ENCODE peak calls at places on chromosomes 2 and 18, in seven cellular contexts. I is neural crest cell, Z is mucosa of descending colon, P is heart left ventricle, C is WTC11, G is tibial artery, O is cardiac muscle cell. R is an unnamed sample.
A peak's percentile ranks its signal among the peaks of the same experiment; 100 is the strongest.

GRCh38 chr2:60515751-60516226 is 37.7 kb downstream of the BCL11A start:
- DNase-seq in C (no peak), P (no peak), I (no peak), G (no peak), O (peak; percentile 75), Z (no peak), R (no peak)

GRCh38 chr18:57231846-57232245 is 85.0 kb downstream of the BOD1L2 start:
- DNase-seq in O (no peak), I (no peak), C (no peak), P (no peak), G (no peak), Z (no peak), R (no peak)

GRCh38 chr2:31049264-31049663 is 89.0 kb downstream of the GALNT14 start:
- DNase-seq in O (no peak), I (no peak), P (no peak), C (no peak), G (no peak), Z (no peak), R (no peak)

GRCh38 chr2:64201086-64201627 is 56.9 kb upstream of the PELI1 start:
- DNase-seq in C (no peak), G (no peak), P (no peak), O (peak; percentile 41), I (no peak), Z (no peak), R (no peak)

GRCh38 chr2:70995227-70995729 is 605 bp upstream of the TEX261 start:
- DNase-seq in I (no peak), O (peak; percentile 28), G (peak; percentile 63), C (peak; percentile 54), Z (peak; percentile 63), P (no peak), R (no peak)

GRCh38 chr2:224268441-224268840 is 133.5 kb downstream of the FAM124B start:
- DNase-seq in I (no peak), C (no peak), P (no peak), O (peak; percentile 91), G (no peak), Z (no peak), R (no peak)

GRCh38 chr2:68775272-68775847 is 40.7 kb downstream of the ARHGAP25 start:
- DNase-seq in O (no peak), Z (no peak), C (no peak), I (no peak), G (no peak), P (no peak), R (no peak)

GRCh38 chr2:231611273-231612198 is 18.9 kb downstream of the TEX44 start:
- DNase-seq in C (peak; percentile 63), P (no peak), O (peak; percentile 44), I (no peak), G (peak; percentile 82), Z (no peak), R (no peak)

GRCh38 chr2:241949736-241950412 is 80.3 kb downstream of the RTP5 start:
- DNase-seq in G (peak; percentile 41), C (no peak), O (no peak), I (no peak), P (no peak), Z (no peak), R (no peak)

GRCh38 chr2:153386481-153386891 is 92.1 kb downstream of the RPRM start:
- DNase-seq in O (no peak), G (no peak), P (no peak), I (no peak), Z (no peak), C (no peak), R (no peak)

GRCh38 chr2:41853427-41854191 is 194.2 kb upstream of the PKDCC start:
- DNase-seq in C (peak; percentile 70), I (peak; percentile 73), P (no peak), G (no peak), Z (peak; percentile 79), O (peak; percentile 73), R (no peak)

GRCh38 chr2:100781009-100781325 is 39.0 kb upstream of the NPAS2 start:
- DNase-seq in P (no peak), Z (no peak), C (no peak), I (no peak), G (no peak), O (no peak), R (no peak)

GRCh38 chr2:227509824-227510619 is 38.1 kb downstream of the AGFG1 start:
- DNase-seq in O (peak; percentile 29), Z (no peak), C (no peak), G (no peak), P (no peak), I (no peak), R (no peak)

GRCh38 chr18:73487956-73488355 is 620.2 kb upstream of the NETO1 start:
- DNase-seq in O (peak; percentile 3), P (no peak), I (no peak), G (no peak), Z (no peak), C (no peak), R (no peak)

GRCh38 chr2:54936766-54937165 is 113.5 kb downstream of the RTN4 start:
- DNase-seq in Z (no peak), O (no peak), P (no peak), G (no peak), I (no peak), C (no peak), R (no peak)

GRCh38 chr2:30927561-30928075 is 120.4 kb upstream of the CAPN13 start:
- DNase-seq in I (no peak), C (no peak), G (peak; percentile 4), P (no peak), Z (no peak), O (no peak), R (no peak)

GRCh38 chr2:240135706-240136012 is 446 bp downstream of the COPS9 start:
- DNase-seq in Z (no peak), G (no peak), O (no peak), I (no peak), P (no peak), C (no peak), R (no peak)

GRCh38 chr2:214244847-214245246 is 166.0 kb upstream of the VWC2L start:
- DNase-seq in G (no peak), O (no peak), Z (no peak), C (no peak), I (no peak), P (no peak), R (no peak)

GRCh38 chr2:105560157-105560556 is 161.3 kb upstream of the FHL2 start:
- DNase-seq in I (no peak), C (no peak), Z (no peak), O (no peak), P (no peak), G (no peak), R (no peak)

GRCh38 chr2:208256192-208256782 is 1.4 kb upstream of the IDH1 start:
- DNase-seq in C (no peak), O (no peak), I (no peak), P (no peak), G (no peak), Z (no peak), R (no peak)
- TF ChIP-seq CTCF in C (no peak), O (peak; percentile 16), I (peak; percentile 27), P (no peak), G (no peak), Z (no peak), R (no peak)

GRCh38 chr2:216807861-216808272 is 52.0 kb downstream of the TNP1 start:
- DNase-seq in I (no peak), G (no peak), C (no peak), O (peak; percentile 2), P (no peak), Z (no peak), R (no peak)

GRCh38 chr2:216804357-216805350 is 55.2 kb downstream of the TNP1 start:
- DNase-seq in Z (no peak), O (no peak), G (no peak), I (no peak), C (no peak), P (no peak), R (no peak)

GRCh38 chr2:216808805-216809425 is 50.9 kb downstream of the TNP1 start:
- DNase-seq in I (no peak), G (no peak), P (no peak), O (no peak), Z (no peak), C (no peak), R (no peak)

DNA sequence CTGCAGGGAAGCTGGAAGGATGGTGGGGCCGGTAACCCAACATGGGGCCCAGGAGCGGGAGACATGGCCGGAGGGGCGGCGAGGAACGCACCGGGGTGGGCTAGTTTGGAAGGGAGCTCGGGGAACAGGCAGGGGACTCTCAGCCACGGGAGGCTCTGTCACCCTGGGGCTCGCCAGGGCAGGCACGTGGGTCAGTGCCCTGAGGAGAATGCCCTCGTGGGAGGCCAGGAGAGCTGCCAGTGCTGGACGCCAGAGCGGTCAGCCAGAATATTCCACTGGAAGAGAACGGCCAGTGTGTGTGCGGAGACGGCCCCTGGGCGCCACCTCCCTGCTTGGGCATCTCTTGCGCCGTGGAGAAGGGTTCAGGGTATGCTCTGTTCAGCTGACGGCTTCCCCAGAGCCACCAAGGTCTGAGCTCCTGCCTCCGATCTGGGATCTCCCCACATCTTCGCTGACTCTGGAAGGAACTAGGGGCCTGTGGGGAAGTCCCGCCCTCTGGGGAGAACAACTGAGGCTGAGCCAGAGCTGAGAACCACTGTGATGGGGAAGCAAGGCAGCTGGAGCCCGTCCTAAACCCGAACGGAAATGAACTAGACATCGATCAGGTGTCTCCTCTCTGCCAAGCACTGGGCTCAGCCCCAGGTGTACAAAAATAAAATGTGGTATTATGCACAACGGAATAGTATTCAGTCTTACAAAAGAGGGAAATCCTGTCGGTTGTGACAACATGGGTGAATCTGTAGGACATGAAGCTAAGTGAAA is 49.3 kb downstream of the TNP1 start:
- DNase-seq in I (no peak), Z (no peak), P (no peak), C (no peak), O (no peak), G (peak; percentile 66), R (peak; percentile 62)
- TF ChIP-seq CTCF in I (no peak), Z (no peak), P (no peak), C (no peak), O (no peak), G (peak; percentile 5), R (no peak)

DNA sequence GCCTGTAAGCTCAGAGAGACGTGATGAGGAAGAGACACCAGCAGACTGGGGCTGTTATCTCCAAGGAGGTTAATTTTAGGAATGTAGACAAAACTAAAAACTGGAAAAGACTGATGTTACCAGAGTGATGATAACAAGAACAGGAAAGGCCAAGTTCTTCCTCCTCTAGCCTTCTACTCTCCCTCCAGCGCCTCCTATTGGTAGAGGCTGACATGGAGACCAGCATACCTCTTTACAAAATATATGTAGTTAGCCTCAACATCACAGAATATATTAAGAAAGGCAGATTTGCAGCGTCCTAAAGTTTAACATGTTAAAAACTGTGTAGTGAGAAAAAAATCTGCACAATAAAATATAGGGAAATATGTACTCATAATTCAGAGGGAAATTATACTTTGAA is 66.0 kb downstream of the TCF4 start:
- DNase-seq in C (peak; percentile 84), P (no peak), O (peak; percentile 38), I (peak; percentile 16), Z (peak; percentile 40), G (no peak), R (no peak)
- TF ChIP-seq CTCF in C (peak; percentile 55), P (peak; percentile 18), O (peak; percentile 46), I (peak; percentile 53), Z (no peak), G (no peak), R (peak; percentile 19)

DNA sequence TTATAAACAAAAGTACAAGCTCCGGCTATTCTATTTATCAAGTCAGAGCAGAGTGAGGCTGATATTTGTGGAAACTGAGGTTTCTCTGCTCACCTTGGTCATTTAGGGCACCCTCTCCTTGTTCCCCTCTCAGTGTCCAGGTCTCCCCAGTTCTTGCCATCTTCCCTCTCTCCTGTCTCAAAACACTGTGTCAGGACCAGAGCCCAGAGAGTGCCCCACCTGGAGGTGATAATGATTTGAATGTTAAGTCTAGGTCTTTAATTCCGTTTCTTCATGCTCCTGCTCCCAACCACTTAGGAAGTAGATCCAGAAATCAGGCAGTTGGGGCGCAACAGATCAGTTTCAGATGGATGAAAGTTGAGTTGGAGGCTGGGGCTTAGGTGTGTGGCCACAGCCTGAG is 9.2 kb upstream of the ADCY3 start:
- DNase-seq in G (no peak), Z (no peak), C (no peak), O (no peak), P (no peak), I (no peak), R (no peak)
- TF ChIP-seq CTCF in G (no peak), Z (no peak), C (no peak), O (no peak), P (no peak), I (no peak), R (no peak)

R was measured in right lobe of liver.